ENCODE peak calls at places on chromosomes 13 and 19, in five cellular contexts. P is sigmoid colon; K is CD8-positive, alpha-beta memory T cell; E is PC-3; Z is psoas muscle. O is an unnamed sample.
A peak's percentile ranks its signal among the peaks of the same experiment; 100 is the strongest.

GRCh38 chr19:23460656-23461055 is 65.4 kb upstream of the ZNF91 start:
- DNase-seq in P (no peak), E (peak; percentile 54), Z (no peak), K (no peak), O (no peak)

GRCh38 chr19:55210120-55210493 is 806 bp upstream of the PTPRH start:
- DNase-seq in P (no peak), Z (no peak), K (no peak), E (peak; percentile 99), O (no peak)

GRCh38 chr19:4304509-4305252 is at the start of gene FSD1:
- DNase-seq in E (peak; percentile 56), Z (no peak), P (no peak), K (peak; percentile 55), O (peak; percentile 38)

GRCh38 chr13:93765056-93765455 is 538.4 kb downstream of the GPC6 start:
- DNase-seq in K (no peak), E (no peak), Z (no peak), P (no peak), O (no peak)

GRCh38 chr19:30076101-30076551 is 134.1 kb downstream of the URI1 start:
- DNase-seq in Z (no peak), P (peak; percentile 55), E (no peak), K (no peak), O (no peak)

GRCh38 chr13:98575009-98575866 is 1.7 kb downstream of the STK24 start:
- DNase-seq in E (no peak), P (no peak), Z (no peak), K (no peak), O (no peak)

GRCh38 chr19:46724468-46724867 is 7.6 kb upstream of the PRKD2 start:
- DNase-seq in Z (no peak), E (no peak), P (no peak), K (no peak), O (no peak)

GRCh38 chr13:33931397-33931987 is 113.5 kb downstream of the RFC3 start:
- DNase-seq in P (no peak), Z (no peak), E (peak; percentile 75), K (no peak), O (no peak)

GRCh38 chr13:102580552-102581169 is 16.1 kb upstream of the TPP2 start:
- DNase-seq in Z (no peak), P (no peak), K (peak; percentile 44), E (peak; percentile 78), O (peak; percentile 65)

GRCh38 chr13:73967397-73968165 is 166.6 kb downstream of the KLF12 start:
- DNase-seq in P (no peak), K (no peak), E (no peak), Z (no peak), O (no peak)

GRCh38 chr13:33307820-33308219 is 22.3 kb upstream of the STARD13 start:
- DNase-seq in K (no peak), Z (no peak), P (no peak), E (no peak), O (no peak)

GRCh38 chr13:97108535-97108910 is 113.6 kb upstream of the MBNL2 start:
- DNase-seq in P (no peak), K (no peak), E (peak; percentile 70), Z (no peak), O (no peak)

GRCh38 chr19:12639901-12640613 is 26.5 kb downstream of the MAN2B1 start:
- DNase-seq in K (peak; percentile 73), E (peak; percentile 64), P (peak; percentile 88), Z (peak; percentile 82), O (peak; percentile 82)

GRCh38 chr13:104625196-104625595 is 1559.0 kb upstream of the SLC10A2 start:
- DNase-seq in E (no peak), K (no peak), P (no peak), Z (no peak), O (no peak)

GRCh38 chr13:112725346-112726017 is 35.6 kb downstream of the ATP11A start:
- DNase-seq in E (peak; percentile 85), Z (peak; percentile 47), P (peak; percentile 48), K (no peak), O (no peak)

GRCh38 chr19:38733493-38734175 is 10.6 kb downstream of the CAPN12 start:
- DNase-seq in E (no peak), K (no peak), P (peak; percentile 63), Z (no peak), O (no peak)

GRCh38 chr19:23403581-23404324 is 8.5 kb upstream of the ZNF91 start:
- DNase-seq in P (no peak), Z (no peak), K (no peak), E (no peak), O (no peak)

GRCh38 chr13:111215081-111216047 is 100.3 kb downstream of the ARHGEF7 start:
- DNase-seq in P (no peak), Z (peak; percentile 35), E (no peak), K (no peak), O (no peak)

DNA sequence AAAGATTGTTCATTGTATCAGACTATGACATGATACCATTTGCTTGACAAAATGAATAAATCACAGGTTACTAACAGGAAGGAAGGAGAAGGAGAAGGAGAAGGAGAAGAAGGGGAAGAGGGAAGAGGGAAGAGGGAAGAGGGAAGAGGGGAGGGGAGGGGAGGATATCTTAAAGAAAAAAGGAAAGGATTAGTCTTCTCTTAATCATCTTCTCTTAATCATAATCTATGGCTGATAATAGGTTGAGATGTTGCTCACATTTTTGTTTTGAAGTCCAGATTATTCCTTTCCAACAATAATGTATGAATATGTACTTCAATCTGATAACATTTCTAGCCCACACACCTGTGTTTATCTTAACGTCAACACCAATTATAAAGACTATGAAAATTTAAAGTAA is 25.1 kb downstream of the DIAPH3 start:
- DNase-seq in P (no peak), Z (no peak), E (no peak), K (no peak), O (no peak)
- H3K4me1 ChIP-seq in P (no peaks in the 10 kb centered on the region), Z (no peaks in the 10 kb centered on the region), E (peaks cover 22% of the 10 kb centered on the region), K (no peaks in the 10 kb centered on the region), O (no peaks in the 10 kb centered on the region)

GRCh38 chr13:52061587-52061986 is 37.1 kb downstream of the UTP14C start:
- DNase-seq in Z (no peak), K (no peak), P (no peak), E (no peak), O (no peak)

GRCh38 chr13:52070929-52071523 is 46.5 kb downstream of the UTP14C start:
- DNase-seq in K (no peak), P (no peak), Z (no peak), E (no peak), O (no peak)

GRCh38 chr13:52067237-52067636 is 42.7 kb downstream of the UTP14C start:
- DNase-seq in Z (no peak), K (no peak), P (no peak), E (no peak), O (no peak)
- H3K9me3 ChIP-seq in Z (peaks cover 16% of the 10 kb centered on the region), K (peaks cover 13% of the 10 kb centered on the region), P (peaks cover 18% of the 10 kb centered on the region), E (peaks cover 16% of the 10 kb centered on the region), O (peaks cover 6% of the 10 kb centered on the region)

DNA sequence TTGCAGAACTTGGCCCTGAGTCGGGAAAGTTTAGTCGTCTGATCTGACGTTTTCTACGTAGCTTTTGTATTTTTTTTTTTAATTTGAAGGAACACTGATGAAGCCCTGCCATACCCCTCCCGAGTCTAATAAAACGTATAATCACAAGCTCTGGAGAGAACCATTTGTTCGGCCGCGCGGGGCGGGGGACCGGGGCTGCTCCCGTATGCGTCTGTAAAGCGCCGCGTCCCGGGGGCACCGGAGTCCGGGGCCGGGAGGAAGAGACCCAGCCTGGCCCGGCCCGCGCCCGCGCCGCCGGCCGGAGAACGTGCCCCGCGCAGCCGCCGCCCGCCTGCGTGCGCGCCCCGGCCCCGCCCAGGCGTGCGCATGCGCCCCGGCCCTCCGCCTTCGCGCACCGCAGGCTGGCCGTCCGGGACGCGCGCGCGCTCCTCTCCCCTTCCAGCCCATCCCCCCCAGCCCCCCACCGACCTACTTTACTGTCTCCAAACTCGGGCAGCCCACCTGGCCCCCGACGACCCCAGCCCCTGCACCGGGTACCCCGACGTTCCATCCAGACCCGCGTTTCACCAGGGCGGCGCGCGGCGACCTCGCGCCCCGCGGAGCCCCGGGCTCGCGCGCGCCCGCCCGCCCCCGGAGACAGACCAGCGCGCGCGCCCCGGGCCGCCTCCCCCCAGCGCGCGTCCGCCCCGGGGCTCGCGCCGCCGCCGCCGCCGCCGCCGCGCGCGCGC is 780 bp upstream of the USF2 start:
- DNase-seq in Z (peak; percentile 83), P (peak; percentile 85), E (peak; percentile 66), K (peak; percentile 82), O (peak; percentile 67)
- H3K36me3 ChIP-seq in Z (peaks cover 29% of the 10 kb centered on the region), P (peaks cover 18% of the 10 kb centered on the region), E (no peaks in the 10 kb centered on the region), K (peaks cover 23% of the 10 kb centered on the region), O (peaks cover 28% of the 10 kb centered on the region)

GRCh38 chr19:1263198-1263597 is 5.9 kb upstream of the CIRBP start:
- DNase-seq in P (no peak), K (no peak), Z (no peak), E (no peak), O (no peak)

GRCh38 chr19:1261863-1262686 is 7.1 kb upstream of the CIRBP start:
- DNase-seq in K (no peak), P (peak; percentile 86), E (peak; percentile 48), Z (peak; percentile 77), O (peak; percentile 49)

GRCh38 chr19:1260749-1261511 is 8.2 kb upstream of the CIRBP start:
- DNase-seq in K (peak; percentile 97), Z (peak; percentile 96), E (peak; percentile 94), P (peak; percentile 99), O (peak; percentile 97)

GRCh38 chr19:1261512-1261862 is 7.6 kb upstream of the CIRBP start:
- DNase-seq in Z (no peak), K (peak; percentile 47), P (peak; percentile 78), E (no peak), O (no peak)

GRCh38 chr19:1262687-1263123 is 6.4 kb upstream of the CIRBP start:
- DNase-seq in Z (no peak), K (no peak), P (no peak), E (no peak), O (no peak)
- H3K4me1 ChIP-seq in Z (peaks cover 54% of the 10 kb centered on the region), K (peaks cover 67% of the 10 kb centered on the region), P (peaks cover 77% of the 10 kb centered on the region), E (peaks cover 60% of the 10 kb centered on the region), O (peaks cover 67% of the 10 kb centered on the region)